ENCODE peak calls at places on chromosomes 13 and 19, in ten cellular contexts. One of them, this sample, is unnamed.

GRCh38 chr19:30334841-30335240 is 37.3 kb upstream of the ZNF536 start:
- DNase-seq in cardiac fibroblast: no peak
- DNase-seq in T-helper 1 cell: no peak
- DNase-seq in neural crest cell: no peak
- DNase-seq in Caki2: no peak
- DNase-seq in fibroblast of villous mesenchyme: no peak
- DNase-seq in fibroblast of mammary gland: no peak
- DNase-seq in iPS-NIHi11: no peak
- DNase-seq in Calu3: no peak
- DNase-seq in T1000: no peak
- DNase-seq in this sample: no peak

GRCh38 chr19:9054768-9055167 is 32.1 kb upstream of the OR1M1 start:
- DNase-seq in cardiac fibroblast: no peak
- DNase-seq in T-helper 1 cell: no peak
- DNase-seq in neural crest cell: no peak
- DNase-seq in Caki2: no peak
- DNase-seq in fibroblast of villous mesenchyme: no peak
- DNase-seq in fibroblast of mammary gland: no peak
- DNase-seq in iPS-NIHi11: peak
- DNase-seq in Calu3: peak
- DNase-seq in T1000: no peak
- DNase-seq in this sample: no peak

GRCh38 chr19:38001158-38001781 is 94.3 kb downstream of the SIPA1L3 start:
- DNase-seq in cardiac fibroblast: no peak
- DNase-seq in T-helper 1 cell: no peak
- DNase-seq in neural crest cell: no peak
- DNase-seq in Caki2: no peak
- DNase-seq in fibroblast of villous mesenchyme: no peak
- DNase-seq in fibroblast of mammary gland: no peak
- DNase-seq in iPS-NIHi11: no peak
- DNase-seq in Calu3: no peak
- DNase-seq in T1000: no peak
- DNase-seq in this sample: no peak

GRCh38 chr13:112072531-112073244 is 5.7 kb downstream of the SOX1 start:
- DNase-seq in cardiac fibroblast: no peak
- DNase-seq in T-helper 1 cell: no peak
- DNase-seq in neural crest cell: peak
- DNase-seq in Caki2: peak
- DNase-seq in fibroblast of villous mesenchyme: no peak
- DNase-seq in fibroblast of mammary gland: no peak
- DNase-seq in iPS-NIHi11: peak
- DNase-seq in Calu3: no peak
- DNase-seq in T1000: no peak
- DNase-seq in this sample: peak

GRCh38 chr19:38661996-38662395 is 14.5 kb downstream of the ACTN4 start:
- DNase-seq in cardiac fibroblast: no peak
- DNase-seq in T-helper 1 cell: no peak
- DNase-seq in neural crest cell: no peak
- DNase-seq in Caki2: no peak
- DNase-seq in fibroblast of villous mesenchyme: no peak
- DNase-seq in fibroblast of mammary gland: no peak
- DNase-seq in iPS-NIHi11: no peak
- DNase-seq in Calu3: peak
- DNase-seq in T1000: no peak
- DNase-seq in this sample: no peak

GRCh38 chr19:16066611-16067104 is 9.6 kb upstream of the TPM4 start:
- DNase-seq in cardiac fibroblast: peak
- DNase-seq in T-helper 1 cell: peak
- DNase-seq in neural crest cell: no peak
- DNase-seq in Caki2: no peak
- DNase-seq in fibroblast of villous mesenchyme: peak
- DNase-seq in fibroblast of mammary gland: peak
- DNase-seq in iPS-NIHi11: no peak
- DNase-seq in Calu3: peak
- DNase-seq in T1000: no peak
- DNase-seq in this sample: no peak

GRCh38 chr19:30046522-30046921 is 104.5 kb downstream of the URI1 start:
- DNase-seq in cardiac fibroblast: peak
- DNase-seq in T-helper 1 cell: peak
- DNase-seq in neural crest cell: no peak
- DNase-seq in Caki2: peak
- DNase-seq in fibroblast of villous mesenchyme: no peak
- DNase-seq in fibroblast of mammary gland: peak
- DNase-seq in iPS-NIHi11: no peak
- DNase-seq in Calu3: no peak
- DNase-seq in T1000: no peak
- DNase-seq in this sample: peak

GRCh38 chr13:32660227-32660626 is 74.0 kb downstream of the PDS5B start:
- DNase-seq in cardiac fibroblast: no peak
- DNase-seq in T-helper 1 cell: no peak
- DNase-seq in neural crest cell: no peak
- DNase-seq in Caki2: peak
- DNase-seq in fibroblast of villous mesenchyme: no peak
- DNase-seq in fibroblast of mammary gland: no peak
- DNase-seq in iPS-NIHi11: no peak
- DNase-seq in Calu3: peak
- DNase-seq in T1000: no peak
- DNase-seq in this sample: no peak

GRCh38 chr19:8109890-8110662 is 39.3 kb downstream of the FBN3 start:
- DNase-seq in cardiac fibroblast: no peak
- DNase-seq in T-helper 1 cell: no peak
- DNase-seq in neural crest cell: no peak
- DNase-seq in Caki2: no peak
- DNase-seq in fibroblast of villous mesenchyme: no peak
- DNase-seq in fibroblast of mammary gland: no peak
- DNase-seq in iPS-NIHi11: no peak
- DNase-seq in Calu3: no peak
- DNase-seq in T1000: no peak
- DNase-seq in this sample: no peak

GRCh38 chr13:20715340-20715732 is 11.8 kb downstream of the IL17D start:
- DNase-seq in cardiac fibroblast: peak
- DNase-seq in T-helper 1 cell: no peak
- DNase-seq in neural crest cell: no peak
- DNase-seq in Caki2: no peak
- DNase-seq in fibroblast of villous mesenchyme: no peak
- DNase-seq in fibroblast of mammary gland: peak
- DNase-seq in iPS-NIHi11: no peak
- DNase-seq in Calu3: no peak
- DNase-seq in T1000: no peak
- DNase-seq in this sample: no peak

GRCh38 chr13:26412961-26413716 is 144.3 kb upstream of the WASF3 start:
- DNase-seq in cardiac fibroblast: no peak
- DNase-seq in T-helper 1 cell: no peak
- DNase-seq in neural crest cell: no peak
- DNase-seq in Caki2: no peak
- DNase-seq in fibroblast of villous mesenchyme: no peak
- DNase-seq in fibroblast of mammary gland: no peak
- DNase-seq in iPS-NIHi11: no peak
- DNase-seq in Calu3: no peak
- DNase-seq in T1000: no peak
- DNase-seq in this sample: no peak

GRCh38 chr13:75222031-75222430 is 259.9 kb downstream of the TBC1D4 start:
- DNase-seq in cardiac fibroblast: peak
- DNase-seq in T-helper 1 cell: no peak
- DNase-seq in neural crest cell: no peak
- DNase-seq in Caki2: no peak
- DNase-seq in fibroblast of villous mesenchyme: peak
- DNase-seq in fibroblast of mammary gland: peak
- DNase-seq in iPS-NIHi11: no peak
- DNase-seq in Calu3: no peak
- DNase-seq in T1000: no peak
- DNase-seq in this sample: no peak

GRCh38 chr19:8626823-8627222 is 3.6 kb upstream of the NFILZ start:
- DNase-seq in cardiac fibroblast: no peak
- DNase-seq in T-helper 1 cell: no peak
- DNase-seq in neural crest cell: no peak
- DNase-seq in Caki2: no peak
- DNase-seq in fibroblast of villous mesenchyme: no peak
- DNase-seq in fibroblast of mammary gland: no peak
- DNase-seq in iPS-NIHi11: no peak
- DNase-seq in Calu3: no peak
- DNase-seq in T1000: no peak
- DNase-seq in this sample: no peak

GRCh38 chr19:35055715-35056179 is 14.2 kb downstream of the HPN start:
- DNase-seq in cardiac fibroblast: no peak
- DNase-seq in T-helper 1 cell: no peak
- DNase-seq in neural crest cell: no peak
- DNase-seq in Caki2: no peak
- DNase-seq in fibroblast of villous mesenchyme: no peak
- DNase-seq in fibroblast of mammary gland: no peak
- DNase-seq in iPS-NIHi11: peak
- DNase-seq in Calu3: peak
- DNase-seq in T1000: no peak
- DNase-seq in this sample: no peak

GRCh38 chr13:37403776-37404497 is 194.6 kb downstream of the POSTN start:
- DNase-seq in cardiac fibroblast: peak
- DNase-seq in T-helper 1 cell: no peak
- DNase-seq in neural crest cell: no peak
- DNase-seq in Caki2: no peak
- DNase-seq in fibroblast of villous mesenchyme: peak
- DNase-seq in fibroblast of mammary gland: peak
- DNase-seq in iPS-NIHi11: no peak
- DNase-seq in Calu3: no peak
- DNase-seq in T1000: no peak
- DNase-seq in this sample: no peak

GRCh38 chr13:44726777-44727176 is 150.6 kb upstream of the TSC22D1 start:
- DNase-seq in cardiac fibroblast: no peak
- DNase-seq in T-helper 1 cell: no peak
- DNase-seq in neural crest cell: no peak
- DNase-seq in Caki2: no peak
- DNase-seq in fibroblast of villous mesenchyme: no peak
- DNase-seq in fibroblast of mammary gland: no peak
- DNase-seq in iPS-NIHi11: no peak
- DNase-seq in Calu3: peak
- DNase-seq in T1000: no peak
- DNase-seq in this sample: no peak

GRCh38 chr13:72782717-72783116 is 784 bp downstream of the PIBF1 start:
- DNase-seq in cardiac fibroblast: peak
- DNase-seq in T-helper 1 cell: peak
- DNase-seq in neural crest cell: no peak
- DNase-seq in Caki2: peak
- DNase-seq in fibroblast of villous mesenchyme: peak
- DNase-seq in fibroblast of mammary gland: peak
- DNase-seq in iPS-NIHi11: no peak
- DNase-seq in Calu3: no peak
- DNase-seq in T1000: no peak
- DNase-seq in this sample: no peak